ENCODE peak calls at places on chromosomes 12 and 14, in seven cellular contexts. One of them, this sample, is unnamed.

GRCh38 chr14:51884086-51884927 is 23.9 kb downstream of the GNG2 start:
- DNase-seq in NT2/D1: no peak
- DNase-seq in mammary epithelial cell: no peak
- DNase-seq in fibroblast of lung: peak; percentile 85
- DNase-seq in transverse colon: no peak
- DNase-seq in testis: no peak
- DNase-seq in thoracic aorta: no peak
- DNase-seq in this sample: no peak

GRCh38 chr12:40055227-40055579 is 50.7 kb downstream of the SLC2A13 start:
- DNase-seq in NT2/D1: no peak
- DNase-seq in mammary epithelial cell: no peak
- DNase-seq in fibroblast of lung: peak; percentile 7
- DNase-seq in transverse colon: no peak
- DNase-seq in testis: no peak
- DNase-seq in thoracic aorta: no peak
- DNase-seq in this sample: no peak

GRCh38 chr14:51441001-51441400 is 201.0 kb downstream of the TMX1 start:
- DNase-seq in NT2/D1: no peak
- DNase-seq in mammary epithelial cell: peak; percentile 38
- DNase-seq in fibroblast of lung: no peak
- DNase-seq in transverse colon: no peak
- DNase-seq in testis: peak; percentile 92
- DNase-seq in thoracic aorta: no peak
- DNase-seq in this sample: peak; percentile 41

GRCh38 chr14:100850841-100851585 is 25.1 kb downstream of the MEG3 start:
- DNase-seq in NT2/D1: no peak
- DNase-seq in mammary epithelial cell: peak; percentile 27
- DNase-seq in fibroblast of lung: no peak
- DNase-seq in transverse colon: peak; percentile 92
- DNase-seq in testis: peak; percentile 76
- DNase-seq in thoracic aorta: no peak
- DNase-seq in this sample: peak; percentile 40

GRCh38 chr14:102848830-102849521 is 71.7 kb downstream of the TRAF3 start:
- DNase-seq in NT2/D1: no peak
- DNase-seq in mammary epithelial cell: no peak
- DNase-seq in fibroblast of lung: no peak
- DNase-seq in transverse colon: peak; percentile 65
- DNase-seq in testis: peak; percentile 40
- DNase-seq in thoracic aorta: no peak
- DNase-seq in this sample: no peak

GRCh38 chr12:92096346-92097136 is 49.1 kb downstream of the BTG1 start:
- DNase-seq in NT2/D1: no peak
- DNase-seq in mammary epithelial cell: no peak
- DNase-seq in fibroblast of lung: peak; percentile 57
- DNase-seq in transverse colon: no peak
- DNase-seq in testis: no peak
- DNase-seq in thoracic aorta: no peak
- DNase-seq in this sample: no peak

GRCh38 chr14:68935761-68936209 is 43.3 kb downstream of the ACTN1 start:
- DNase-seq in NT2/D1: no peak
- DNase-seq in mammary epithelial cell: peak; percentile 42
- DNase-seq in fibroblast of lung: peak; percentile 62
- DNase-seq in transverse colon: no peak
- DNase-seq in testis: peak; percentile 34
- DNase-seq in thoracic aorta: no peak
- DNase-seq in this sample: no peak

GRCh38 chr12:4052691-4053090 is 179.5 kb upstream of the PARP11 start:
- DNase-seq in NT2/D1: no peak
- DNase-seq in mammary epithelial cell: peak; percentile 72
- DNase-seq in fibroblast of lung: no peak
- DNase-seq in transverse colon: no peak
- DNase-seq in testis: no peak
- DNase-seq in thoracic aorta: no peak
- DNase-seq in this sample: no peak

GRCh38 chr14:24249230-24250021 is 7.0 kb upstream of the TINF2 start:
- DNase-seq in NT2/D1: no peak
- DNase-seq in mammary epithelial cell: no peak
- DNase-seq in fibroblast of lung: no peak
- DNase-seq in transverse colon: peak; percentile 3
- DNase-seq in testis: no peak
- DNase-seq in thoracic aorta: no peak
- DNase-seq in this sample: no peak

GRCh38 chr12:23950011-23950774 is 723 bp upstream of the SOX5 start:
- DNase-seq in NT2/D1: peak; percentile 40
- DNase-seq in mammary epithelial cell: peak; percentile 8
- DNase-seq in fibroblast of lung: peak; percentile 23
- DNase-seq in transverse colon: no peak
- DNase-seq in testis: peak; percentile 22
- DNase-seq in thoracic aorta: no peak
- DNase-seq in this sample: no peak

GRCh38 chr12:29640589-29641345 is 143.0 kb downstream of the TMTC1 start:
- DNase-seq in NT2/D1: peak; percentile 88
- DNase-seq in mammary epithelial cell: peak; percentile 60
- DNase-seq in fibroblast of lung: peak; percentile 76
- DNase-seq in transverse colon: no peak
- DNase-seq in testis: peak; percentile 83
- DNase-seq in thoracic aorta: no peak
- DNase-seq in this sample: peak; percentile 77

GRCh38 chr14:64235652-64236640 is 58.2 kb downstream of the ESR2 start:
- DNase-seq in NT2/D1: no peak
- DNase-seq in mammary epithelial cell: no peak
- DNase-seq in fibroblast of lung: no peak
- DNase-seq in transverse colon: peak; percentile 63
- DNase-seq in testis: no peak
- DNase-seq in thoracic aorta: no peak
- DNase-seq in this sample: no peak

GRCh38 chr14:85010186-85010585 is 519.8 kb upstream of the FLRT2 start:
- DNase-seq in NT2/D1: no peak
- DNase-seq in mammary epithelial cell: peak; percentile 4
- DNase-seq in fibroblast of lung: no peak
- DNase-seq in transverse colon: no peak
- DNase-seq in testis: no peak
- DNase-seq in thoracic aorta: no peak
- DNase-seq in this sample: no peak

DNA sequence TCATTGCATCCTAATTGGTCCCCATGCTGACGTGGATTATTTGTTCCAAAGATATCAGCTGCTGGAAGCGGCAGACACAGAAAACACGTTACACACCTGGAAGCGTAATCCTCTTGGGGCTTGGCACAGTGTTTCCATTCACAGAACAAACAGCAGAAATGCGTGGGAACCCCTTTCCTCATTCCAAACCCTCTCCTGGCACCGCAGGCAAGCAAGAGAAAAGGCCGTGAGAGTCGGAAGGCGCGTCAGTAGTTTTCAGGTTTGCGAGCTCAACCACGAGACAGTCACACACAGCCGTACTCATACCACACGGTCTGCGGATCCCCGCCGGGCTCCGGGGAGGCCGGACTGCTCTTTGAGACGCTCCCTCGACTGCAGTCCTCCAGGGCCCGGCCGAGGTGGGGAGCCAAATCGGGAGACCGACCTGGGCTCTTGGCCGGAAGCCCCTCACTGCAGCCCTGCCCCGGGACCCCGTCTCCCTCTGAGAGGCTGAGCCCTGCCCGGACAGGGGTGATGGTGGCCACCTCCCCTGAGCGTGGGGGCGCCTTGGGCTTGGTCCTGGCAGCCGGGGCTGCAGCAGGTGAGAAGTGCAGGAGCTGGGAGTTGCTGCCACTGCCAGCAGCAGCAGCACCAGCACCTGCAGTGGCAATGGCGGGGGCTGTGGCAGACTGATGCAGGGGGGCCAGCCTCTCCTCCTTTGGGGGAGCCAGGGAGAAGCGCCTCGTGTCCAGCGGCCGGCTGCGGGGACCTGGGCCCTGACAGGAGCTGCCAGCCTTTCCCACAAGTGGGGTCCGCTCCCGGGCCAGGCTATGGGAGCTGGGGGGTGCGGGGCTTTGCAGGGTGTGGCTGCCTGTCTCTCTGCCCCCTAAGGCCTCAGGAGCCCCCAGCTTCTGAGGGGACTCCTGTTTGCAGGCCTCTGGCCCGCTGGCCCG is 28.1 kb upstream of the GPR68 start:
- DNase-seq in NT2/D1: no peak
- DNase-seq in mammary epithelial cell: no peak
- DNase-seq in fibroblast of lung: no peak
- DNase-seq in transverse colon: no peak
- DNase-seq in testis: no peak
- DNase-seq in thoracic aorta: no peak
- DNase-seq in this sample: no peak
- H3K4me3 ChIP-seq in NT2/D1: no peak overlapping the region
- H3K4me3 ChIP-seq in mammary epithelial cell: no peak overlapping the region
- H3K4me3 ChIP-seq in fibroblast of lung: no peak overlapping the region
- H3K4me3 ChIP-seq in transverse colon: no peak overlapping the region
- H3K4me3 ChIP-seq in testis: no peak overlapping the region
- H3K4me3 ChIP-seq in thoracic aorta: no peak overlapping the region
- H3K4me3 ChIP-seq in this sample: no peak overlapping the region

GRCh38 chr14:104603623-104604401 is 760 bp downstream of the TMEM179 start:
- DNase-seq in NT2/D1: no peak
- DNase-seq in mammary epithelial cell: no peak
- DNase-seq in fibroblast of lung: no peak
- DNase-seq in transverse colon: no peak
- DNase-seq in testis: no peak
- DNase-seq in thoracic aorta: no peak
- DNase-seq in this sample: no peak

GRCh38 chr14:104602315-104602932 is 2.1 kb downstream of the TMEM179 start:
- DNase-seq in NT2/D1: no peak
- DNase-seq in mammary epithelial cell: no peak
- DNase-seq in fibroblast of lung: no peak
- DNase-seq in transverse colon: no peak
- DNase-seq in testis: no peak
- DNase-seq in thoracic aorta: no peak
- DNase-seq in this sample: no peak

GRCh38 chr14:104601786-104602185 is 2.8 kb downstream of the TMEM179 start:
- DNase-seq in NT2/D1: no peak
- DNase-seq in mammary epithelial cell: no peak
- DNase-seq in fibroblast of lung: no peak
- DNase-seq in transverse colon: no peak
- DNase-seq in testis: no peak
- DNase-seq in thoracic aorta: no peak
- DNase-seq in this sample: peak; percentile 24

GRCh38 chr14:104604461-104605449 is at the start of gene TMEM179:
- DNase-seq in NT2/D1: peak; percentile 40
- DNase-seq in mammary epithelial cell: peak; percentile 12
- DNase-seq in fibroblast of lung: peak; percentile 17
- DNase-seq in transverse colon: no peak
- DNase-seq in testis: peak; percentile 53
- DNase-seq in thoracic aorta: no peak
- DNase-seq in this sample: peak; percentile 21

GRCh38 chr14:104602933-104603325 is 1.6 kb downstream of the TMEM179 start:
- DNase-seq in NT2/D1: no peak
- DNase-seq in mammary epithelial cell: no peak
- DNase-seq in fibroblast of lung: no peak
- DNase-seq in transverse colon: no peak
- DNase-seq in testis: no peak
- DNase-seq in thoracic aorta: no peak
- DNase-seq in this sample: no peak
- H3K9me3 ChIP-seq in NT2/D1: no peaks in the 10 kb centered on the region
- H3K9me3 ChIP-seq in mammary epithelial cell: no peaks in the 10 kb centered on the region
- H3K9me3 ChIP-seq in fibroblast of lung: no peaks in the 10 kb centered on the region
- H3K9me3 ChIP-seq in transverse colon: no peaks in the 10 kb centered on the region
- H3K9me3 ChIP-seq in testis: no peaks in the 10 kb centered on the region
- H3K9me3 ChIP-seq in thoracic aorta: no peaks in the 10 kb centered on the region
- H3K9me3 ChIP-seq in this sample: no peaks in the 10 kb centered on the region

DNA sequence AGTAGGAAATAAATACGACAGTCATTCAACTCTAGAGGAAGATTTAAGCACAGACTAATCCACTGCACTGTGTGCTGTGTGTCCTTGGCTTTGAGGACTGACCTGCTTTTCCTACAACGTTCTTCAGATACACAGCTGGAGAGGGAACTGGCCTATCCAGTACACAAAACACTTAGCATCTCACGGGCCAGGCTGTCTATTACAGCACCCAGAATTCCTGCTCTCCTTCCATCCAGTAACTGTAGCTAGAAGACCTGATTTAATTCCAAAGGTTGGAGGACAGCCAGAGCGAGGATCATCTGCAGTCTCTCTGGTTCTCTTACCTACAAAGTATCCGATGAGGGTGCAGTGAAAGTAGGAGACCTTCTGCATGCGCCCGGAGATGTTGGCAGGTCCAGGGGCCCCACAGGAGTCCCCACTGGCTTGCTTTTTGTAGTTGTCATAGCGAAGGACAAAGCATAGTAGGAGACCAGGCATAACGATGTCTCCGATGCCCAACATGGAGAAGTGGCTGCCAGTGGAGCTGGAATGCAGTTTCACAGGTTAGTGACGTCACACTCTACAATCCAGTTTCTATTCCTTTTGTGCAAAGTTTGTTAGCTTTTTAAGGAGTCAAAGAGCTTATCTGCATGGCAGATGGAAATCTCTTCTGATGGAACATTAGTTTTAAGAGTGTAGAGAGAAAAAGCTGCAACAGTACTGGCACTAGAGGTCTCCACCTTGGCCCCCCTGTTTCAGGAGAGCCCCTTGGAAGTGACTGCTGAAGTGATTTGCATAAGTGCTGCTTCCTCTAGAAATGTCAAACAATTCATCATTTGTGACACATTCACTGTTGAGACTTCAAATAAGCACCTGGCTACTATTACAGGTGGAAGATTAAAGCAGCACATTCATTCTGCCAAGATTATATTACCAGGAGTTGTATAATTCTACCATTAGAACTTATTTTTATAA is 41.7 kb downstream of the ACADS start:
- DNase-seq in NT2/D1: no peak
- DNase-seq in mammary epithelial cell: no peak
- DNase-seq in fibroblast of lung: no peak
- DNase-seq in transverse colon: no peak
- DNase-seq in testis: no peak
- DNase-seq in thoracic aorta: no peak
- DNase-seq in this sample: no peak
- H3K36me3 ChIP-seq in NT2/D1: peaks cover 58% of the 10 kb centered on the region
- H3K36me3 ChIP-seq in mammary epithelial cell: peaks cover 7% of the 10 kb centered on the region
- H3K36me3 ChIP-seq in fibroblast of lung: peaks cover 12% of the 10 kb centered on the region
- H3K36me3 ChIP-seq in transverse colon: no peaks in the 10 kb centered on the region
- H3K36me3 ChIP-seq in testis: no peaks in the 10 kb centered on the region
- H3K36me3 ChIP-seq in thoracic aorta: peaks cover 38% of the 10 kb centered on the region
- H3K36me3 ChIP-seq in this sample: peaks cover 15% of the 10 kb centered on the region

DNA sequence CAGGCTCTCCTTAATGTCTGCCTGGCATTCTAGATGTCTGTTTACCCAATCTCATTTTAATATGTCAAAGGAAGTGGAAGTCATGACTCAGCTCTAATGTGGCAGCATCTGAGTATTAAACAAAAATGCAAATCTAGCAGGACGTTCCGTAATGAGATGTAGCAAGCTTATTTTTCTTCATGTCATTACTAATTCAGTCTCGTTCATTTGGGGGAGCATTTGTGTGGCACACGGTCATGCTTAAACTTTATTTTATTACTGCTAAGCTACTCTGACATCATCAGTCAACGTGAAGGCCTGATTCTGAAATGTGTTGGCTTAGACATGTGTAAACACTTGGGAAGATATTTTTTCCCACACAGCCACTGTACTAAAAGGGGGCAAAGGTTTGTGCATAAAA is 326.7 kb upstream of the TMPO start:
- DNase-seq in NT2/D1: no peak
- DNase-seq in mammary epithelial cell: no peak
- DNase-seq in fibroblast of lung: peak; percentile 57
- DNase-seq in transverse colon: no peak
- DNase-seq in testis: no peak
- DNase-seq in thoracic aorta: no peak
- DNase-seq in this sample: no peak
- H3K4me3 ChIP-seq in NT2/D1: no peak overlapping the region
- H3K4me3 ChIP-seq in mammary epithelial cell: no peak overlapping the region
- H3K4me3 ChIP-seq in fibroblast of lung: no peak overlapping the region
- H3K4me3 ChIP-seq in transverse colon: no peak overlapping the region
- H3K4me3 ChIP-seq in testis: no peak overlapping the region
- H3K4me3 ChIP-seq in thoracic aorta: no peak overlapping the region
- H3K4me3 ChIP-seq in this sample: no peak overlapping the region

GRCh38 chr12:133203344-133204263 is 22.3 kb downstream of the ZNF268 start:
- DNase-seq in NT2/D1: no peak
- DNase-seq in mammary epithelial cell: no peak
- DNase-seq in fibroblast of lung: peak; percentile 9
- DNase-seq in transverse colon: no peak
- DNase-seq in testis: no peak
- DNase-seq in thoracic aorta: no peak
- DNase-seq in this sample: no peak
- H3K9me3 ChIP-seq in NT2/D1: peaks cover 84% of the 10 kb centered on the region
- H3K9me3 ChIP-seq in mammary epithelial cell: peaks cover 68% of the 10 kb centered on the region
- H3K9me3 ChIP-seq in fibroblast of lung: peaks cover 19% of the 10 kb centered on the region
- H3K9me3 ChIP-seq in transverse colon: peaks cover 87% of the 10 kb centered on the region
- H3K9me3 ChIP-seq in testis: no peaks in the 10 kb centered on the region
- H3K9me3 ChIP-seq in thoracic aorta: peaks cover 91% of the 10 kb centered on the region
- H3K9me3 ChIP-seq in this sample: peaks cover 70% of the 10 kb centered on the region

This sample was measured in MG63.